ENCODE peak calls at places on chromosomes 3 and 15, in six cellular contexts. One of them, this sample, is unnamed.

GRCh38 chr15:31390777-31391486 is 64.3 kb downstream of the KLF13 start:
- DNase-seq in hippocampal formation: no peak
- DNase-seq in cardiac muscle cell: no peak
- DNase-seq in fibroblast of the aortic adventitia: no peak
- DNase-seq in EL: no peak
- DNase-seq in GM18507: no peak
- DNase-seq in this sample: no peak

GRCh38 chr3:102174312-102174712 is 260.5 kb upstream of the ZPLD1 start:
- DNase-seq in hippocampal formation: no peak
- DNase-seq in EL: peak
- DNase-seq in GM18507: no peak
- DNase-seq in fibroblast of the aortic adventitia: peak
- DNase-seq in cardiac muscle cell: no peak
- DNase-seq in this sample: no peak

GRCh38 chr15:23797747-23798157 is 110.6 kb upstream of the NDN start:
- DNase-seq in cardiac muscle cell: no peak
- DNase-seq in GM18507: no peak
- DNase-seq in hippocampal formation: no peak
- DNase-seq in EL: no peak
- DNase-seq in fibroblast of the aortic adventitia: no peak
- DNase-seq in this sample: no peak

GRCh38 chr15:78044407-78045155 is 32.9 kb downstream of the TBC1D2B start:
- DNase-seq in fibroblast of the aortic adventitia: no peak
- DNase-seq in hippocampal formation: no peak
- DNase-seq in GM18507: no peak
- DNase-seq in EL: peak
- DNase-seq in cardiac muscle cell: no peak
- DNase-seq in this sample: peak

GRCh38 chr15:69090197-69090948 is 70.1 kb upstream of the GLCE start:
- DNase-seq in hippocampal formation: no peak
- DNase-seq in cardiac muscle cell: no peak
- DNase-seq in EL: peak
- DNase-seq in GM18507: no peak
- DNase-seq in fibroblast of the aortic adventitia: peak
- DNase-seq in this sample: no peak

GRCh38 chr3:46440531-46441294 is 24.0 kb downstream of the LTF start:
- DNase-seq in cardiac muscle cell: no peak
- DNase-seq in fibroblast of the aortic adventitia: no peak
- DNase-seq in hippocampal formation: no peak
- DNase-seq in EL: no peak
- DNase-seq in GM18507: peak
- DNase-seq in this sample: no peak

GRCh38 chr3:144187531-144188230 is 216.1 kb downstream of the DIPK2A start:
- DNase-seq in fibroblast of the aortic adventitia: peak
- DNase-seq in EL: peak
- DNase-seq in hippocampal formation: no peak
- DNase-seq in GM18507: no peak
- DNase-seq in cardiac muscle cell: no peak
- DNase-seq in this sample: no peak

GRCh38 chr15:65773386-65774111 is 18.5 kb downstream of the DENND4A start:
- DNase-seq in EL: no peak
- DNase-seq in hippocampal formation: no peak
- DNase-seq in fibroblast of the aortic adventitia: no peak
- DNase-seq in cardiac muscle cell: no peak
- DNase-seq in GM18507: no peak
- DNase-seq in this sample: no peak

GRCh38 chr15:49521802-49522201 is 98.8 kb downstream of the FGF7 start:
- DNase-seq in GM18507: no peak
- DNase-seq in EL: peak
- DNase-seq in hippocampal formation: no peak
- DNase-seq in cardiac muscle cell: no peak
- DNase-seq in fibroblast of the aortic adventitia: no peak
- DNase-seq in this sample: no peak

GRCh38 chr3:40167958-40168357 is 141.5 kb upstream of the EIF1B start:
- DNase-seq in EL: no peak
- DNase-seq in fibroblast of the aortic adventitia: no peak
- DNase-seq in hippocampal formation: no peak
- DNase-seq in cardiac muscle cell: no peak
- DNase-seq in GM18507: no peak
- DNase-seq in this sample: no peak

GRCh38 chr15:37941779-37942178 is 7.3 kb downstream of the TMCO5A start:
- DNase-seq in fibroblast of the aortic adventitia: no peak
- DNase-seq in cardiac muscle cell: no peak
- DNase-seq in GM18507: no peak
- DNase-seq in EL: no peak
- DNase-seq in hippocampal formation: no peak
- DNase-seq in this sample: no peak

GRCh38 chr15:89247441-89247840 is 3.7 kb downstream of the FANCI start:
- DNase-seq in hippocampal formation: no peak
- DNase-seq in EL: no peak
- DNase-seq in fibroblast of the aortic adventitia: no peak
- DNase-seq in cardiac muscle cell: no peak
- DNase-seq in GM18507: no peak
- DNase-seq in this sample: no peak

GRCh38 chr15:60395276-60396011 is 2.3 kb downstream of the ANXA2 start:
- DNase-seq in hippocampal formation: no peak
- DNase-seq in EL: peak
- DNase-seq in cardiac muscle cell: no peak
- DNase-seq in fibroblast of the aortic adventitia: peak
- DNase-seq in GM18507: no peak
- DNase-seq in this sample: no peak

GRCh38 chr3:191246628-191247027 is 47.6 kb downstream of the OSTN start:
- DNase-seq in EL: peak
- DNase-seq in fibroblast of the aortic adventitia: peak
- DNase-seq in cardiac muscle cell: no peak
- DNase-seq in GM18507: no peak
- DNase-seq in hippocampal formation: no peak
- DNase-seq in this sample: no peak

This sample was measured in NK-92 treated with Interleukin-12 subunit alpha and Interleukin-12 subunit beta, amount 100 ng/mL, for 24 hours.